ENCODE peak calls at places on chromosomes 5 and 9, in ten cellular contexts. O is NB4, G is A549, H is GM12878, V is WTC11, Y is HepG2, E is endothelial cell of umbilical vein, F is HCT116, R is H1, C is K562. B is an unnamed sample.
A peak's percentile ranks its signal among the peaks of the same experiment; 100 is the strongest.

GRCh38 chr9:3181049-3181953 is 337.4 kb upstream of the PUM3 start:
- DNase-seq in R (peak; percentile 83), G (peak; percentile 48), E (no peak), O (peak; percentile 61), C (peak; percentile 4), V (peak; percentile 75), F (no peak), H (no peak), Y (peak; percentile 64), B (peak; percentile 39)

GRCh38 chr5:107402881-107403280 is 267.9 kb downstream of the EFNA5 start:
- DNase-seq in Y (no peak), F (no peak), E (no peak), G (no peak), V (peak; percentile 34), C (no peak), R (no peak), O (no peak), H (no peak), B (peak; percentile 21)

GRCh38 chr5:51433052-51433710 is 49.9 kb downstream of the ISL1 start:
- DNase-seq in F (peak; percentile 18), Y (no peak), R (no peak), O (no peak), C (no peak), H (no peak), E (peak; percentile 37), G (no peak), V (no peak), B (no peak)

GRCh38 chr9:113275147-113276131 is at the start of the genes CDC26 and PRPF4:
- DNase-seq in H (peak; percentile 87), F (peak; percentile 95), R (peak; percentile 92), C (peak; percentile 94), O (peak; percentile 98), V (peak; percentile 97), E (peak; percentile 99), G (peak; percentile 98), Y (peak; percentile 97), B (peak; percentile 93)

GRCh38 chr5:40734986-40735385 is 20.8 kb downstream of the TTC33 start:
- DNase-seq in R (no peak), O (no peak), G (no peak), Y (no peak), H (no peak), F (no peak), V (no peak), E (peak; percentile 81), C (no peak), B (no peak)

GRCh38 chr5:115655994-115656393 is 30.2 kb upstream of the TMED7 start:
- DNase-seq in V (no peak), E (no peak), O (no peak), G (no peak), C (no peak), R (no peak), H (no peak), Y (no peak), F (no peak), B (no peak)

GRCh38 chr5:41831155-41831554 is 39.1 kb downstream of the OXCT1 start:
- DNase-seq in Y (no peak), O (no peak), V (no peak), G (no peak), H (no peak), C (no peak), R (no peak), F (no peak), E (no peak), B (no peak)

GRCh38 chr9:19967567-19968459 is 179.0 kb upstream of the SLC24A2 start:
- DNase-seq in G (no peak), E (no peak), Y (no peak), H (no peak), C (no peak), V (peak; percentile 19), F (no peak), O (no peak), R (no peak), B (no peak)

GRCh38 chr9:7613931-7614330 is 185.6 kb downstream of the DMAC1 start:
- DNase-seq in V (no peak), R (no peak), E (no peak), G (no peak), Y (no peak), F (no peak), C (no peak), O (no peak), H (no peak), B (no peak)

GRCh38 chr5:141852448-141852847 is 25.8 kb downstream of the PCDH1 start:
- DNase-seq in V (no peak), R (no peak), O (no peak), H (no peak), Y (no peak), G (no peak), C (no peak), F (no peak), E (no peak), B (peak; percentile 32)

GRCh38 chr5:54090495-54091084 is 219.8 kb downstream of the ARL15 start:
- DNase-seq in E (peak; percentile 46), R (no peak), G (peak; percentile 72), V (no peak), Y (peak; percentile 2), F (peak; percentile 15), C (peak; percentile 60), O (peak; percentile 13), H (no peak), B (no peak)

GRCh38 chr5:55530669-55531068 is 4.1 kb downstream of the PLPP1 start:
- DNase-seq in C (no peak), F (no peak), Y (no peak), G (no peak), O (no peak), E (no peak), R (no peak), H (no peak), V (peak; percentile 22), B (no peak)

GRCh38 chr5:78591227-78591626 is 57.3 kb downstream of the LHFPL2 start:
- DNase-seq in V (no peak), Y (peak; percentile 54), R (no peak), E (peak; percentile 67), F (peak; percentile 36), C (no peak), G (peak; percentile 84), H (no peak), O (peak; percentile 29), B (no peak)

GRCh38 chr5:80620206-80620605 is 34.2 kb upstream of the MSH3 start:
- DNase-seq in G (no peak), F (no peak), E (no peak), V (no peak), Y (no peak), H (no peak), R (no peak), O (no peak), C (no peak), B (no peak)

GRCh38 chr5:71482132-71482531 is 26.7 kb downstream of the BDP1 start:
- DNase-seq in R (no peak), O (no peak), Y (peak; percentile 59), V (no peak), G (peak; percentile 63), H (no peak), C (no peak), E (peak; percentile 91), F (no peak), B (no peak)

DNA sequence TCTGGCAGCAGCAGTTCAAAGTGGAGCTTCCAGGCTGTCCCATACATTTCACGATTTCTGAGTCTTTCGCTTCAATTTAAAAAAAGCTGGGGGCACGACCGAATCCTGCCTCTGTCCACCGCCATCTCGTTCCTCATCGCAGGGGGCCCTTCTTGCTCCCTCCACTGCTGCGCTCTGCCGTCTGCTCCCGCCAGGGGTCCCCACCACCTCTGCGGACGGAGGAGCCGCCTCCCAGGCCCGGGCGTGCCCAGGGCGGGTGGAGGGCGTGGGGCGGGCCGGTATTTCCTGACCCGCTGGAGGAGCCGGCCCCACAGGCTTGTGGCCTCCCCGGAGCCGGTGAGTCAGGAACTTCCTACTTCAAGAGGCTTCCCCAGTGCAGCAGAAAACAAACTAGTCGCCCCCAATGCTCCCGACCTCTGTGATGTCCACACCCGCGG is 50.4 kb downstream of the USP20 start:
- DNase-seq in R (peak; percentile 95), F (peak; percentile 57), E (peak; percentile 90), O (peak; percentile 98), H (peak; percentile 64), V (peak; percentile 91), Y (peak; percentile 66), G (peak; percentile 82), C (peak; percentile 96), B (peak; percentile 96)
- TF ChIP-seq MAX in R (no peak), F (peak; percentile 37), E (no peak), O (peak; percentile 64), H (peak; percentile 67), V (no peak), Y (peak; percentile 42), G (peak; percentile 47), C (no peak), B (peak; percentile 62)

GRCh38 chr9:100505564-100506159 is 32.7 kb downstream of the TMEFF1 start:
- DNase-seq in Y (peak; percentile 67), G (peak; percentile 77), H (peak; percentile 16), E (peak; percentile 61), F (peak; percentile 61), C (peak; percentile 39), V (peak; percentile 93), R (peak; percentile 93), O (peak; percentile 71), B (peak; percentile 34)
- TF ChIP-seq MAX in Y (no peak), G (no peak), H (no peak), E (no peak), F (peak; percentile 24), C (no peak), V (no peak), R (no peak), O (no peak), B (no peak)

GRCh38 chr5:180344393-180344999 is 8.6 kb downstream of the GFPT2 start:
- DNase-seq in H (no peak), G (no peak), V (no peak), F (no peak), Y (no peak), R (no peak), O (no peak), C (no peak), E (no peak), B (no peak)

GRCh38 chr5:180343846-180344327 is 9.2 kb downstream of the GFPT2 start:
- DNase-seq in G (peak; percentile 41), E (no peak), V (no peak), C (no peak), F (no peak), Y (no peak), O (peak; percentile 51), R (no peak), H (no peak), B (peak; percentile 60)

GRCh38 chr5:180345186-180345585 is 8.0 kb downstream of the GFPT2 start:
- DNase-seq in G (no peak), F (no peak), E (no peak), Y (no peak), R (no peak), H (no peak), C (no peak), O (no peak), V (no peak), B (no peak)

GRCh38 chr5:180341595-180341994 is 11.5 kb downstream of the GFPT2 start:
- DNase-seq in G (no peak), F (no peak), H (no peak), V (no peak), E (no peak), Y (no peak), R (no peak), C (peak; percentile 35), O (no peak), B (no peak)

GRCh38 chr5:180343110-180343845 is 9.9 kb downstream of the GFPT2 start:
- DNase-seq in H (no peak), F (no peak), V (peak; percentile 55), O (peak; percentile 61), R (peak; percentile 71), E (no peak), C (no peak), Y (no peak), G (no peak), B (no peak)
- TF ChIP-seq MAX in H (no peak), F (no peak), V (peak; percentile 52), O (no peak), R (no peak), E (no peak), C (no peak), Y (no peak), G (no peak), B (no peak)

GRCh38 chr5:105752801-105753200 is 1917.9 kb downstream of the EFNA5 start:
- DNase-seq in Y (no peak), G (no peak), E (no peak), C (no peak), V (no peak), O (no peak), F (no peak), H (no peak), R (no peak), B (no peak)
- TF ChIP-seq MAX in Y (no peak), G (no peak), E (no peak), C (no peak), V (no peak), O (no peak), F (no peak), H (no peak), R (no peak), B (no peak)